ENCODE peak calls at places on chromosomes 12 and 14, in five cellular contexts. N is right atrium auricular region; F is activated T-helper 1 cell treated with anti-CD3 and anti-CD28 coated beads, Interleukin-2, amount 50 U/mL, for 16 hours; J is KG1; B is cardiac muscle cell. H is an unnamed sample.

GRCh38 chr14:105496831-105497591 is 6.0 kb downstream of the TEDC1 start:
- DNase-seq in N (no peak), F (no peak), J (no peak), B (no peak), H (peak; percentile 74)

GRCh38 chr14:22002860-22003284 is 329.3 kb upstream of the OR4E1 start:
- DNase-seq in N (no peak), F (peak; percentile 35), J (no peak), B (no peak), H (no peak)

GRCh38 chr12:11901687-11902524 is 168.8 kb upstream of the BCL2L14 start:
- DNase-seq in N (no peak), F (no peak), J (no peak), B (no peak), H (no peak)

GRCh38 chr12:63991036-63991547 is 146.6 kb downstream of the SRGAP1 start:
- DNase-seq in N (no peak), F (no peak), J (no peak), B (no peak), H (no peak)

GRCh38 chr12:13097526-13097925 is 5.9 kb downstream of the GSG1 start:
- DNase-seq in N (no peak), F (no peak), J (no peak), B (no peak), H (no peak)

GRCh38 chr12:92096346-92097136 is 49.1 kb downstream of the BTG1 start:
- DNase-seq in N (no peak), F (no peak), J (no peak), B (no peak), H (no peak)

GRCh38 chr12:89862511-89863331 is 154.1 kb upstream of the ATP2B1 start:
- DNase-seq in N (no peak), F (no peak), J (peak; percentile 25), B (no peak), H (no peak)

GRCh38 chr12:42735869-42736361 is 146.4 kb upstream of the PRICKLE1 start:
- DNase-seq in N (peak; percentile 64), F (no peak), J (no peak), B (no peak), H (no peak)

GRCh38 chr14:80304125-80304766 is 92.9 kb upstream of the DIO2 start:
- DNase-seq in N (no peak), F (no peak), J (no peak), B (peak; percentile 61), H (no peak)

GRCh38 chr14:23883684-23884540 is 69.7 kb upstream of the DHRS4 start:
- DNase-seq in N (no peak), F (no peak), J (no peak), B (no peak), H (no peak)

GRCh38 chr12:6171409-6172015 is 28.7 kb upstream of the CD9 start:
- DNase-seq in N (peak; percentile 73), F (no peak), J (no peak), B (peak; percentile 75), H (no peak)

GRCh38 chr12:108613548-108613947 is 15.7 kb upstream of the TMEM119 start:
- DNase-seq in N (no peak), F (no peak), J (no peak), B (no peak), H (no peak)

GRCh38 chr12:117695956-117696355 is 272.8 kb downstream of the KSR2 start:
- DNase-seq in N (no peak), F (no peak), J (no peak), B (no peak), H (no peak)

H was measured in right lobe of liver.